ENCODE peak calls at places on chromosomes 13 and 19, in five cellular contexts. U, T, K, W and Y are unnamed samples.

GRCh38 chr19:11067356-11068113 is 21.7 kb upstream of the LDLR start:
- DNase-seq in U (no peak), T (no peak), K (no peak), W (no peak), Y (no peak)

GRCh38 chr13:19860884-19861655 is 2.4 kb downstream of the ZMYM5 start:
- DNase-seq in U (no peak), T (no peak), K (peak; percentile 80), W (peak; percentile 36), Y (no peak)

GRCh38 chr13:109333893-109334651 is 452.3 kb downstream of the IRS2 start:
- DNase-seq in U (no peak), T (no peak), K (no peak), W (no peak), Y (no peak)

GRCh38 chr19:43594710-43595604 is 977 bp downstream of the IRGQ start:
- DNase-seq in U (peak; percentile 62), T (peak; percentile 89), K (peak; percentile 45), W (peak; percentile 65), Y (peak; percentile 43)

GRCh38 chr19:38759590-38760003 is 13.7 kb downstream of the LGALS7 start:
- DNase-seq in U (peak; percentile 76), T (no peak), K (no peak), W (peak; percentile 89), Y (no peak)

GRCh38 chr19:2779121-2779740 is 3.8 kb downstream of the SGTA start:
- DNase-seq in U (no peak), T (no peak), K (no peak), W (no peak), Y (no peak)

GRCh38 chr19:55602104-55603001 is 2.3 kb downstream of the ZNF524 start:
- DNase-seq in U (no peak), T (no peak), K (no peak), W (no peak), Y (no peak)

GRCh38 chr13:30193279-30194234 is 113.8 kb downstream of the KATNAL1 start:
- DNase-seq in U (no peak), T (no peak), K (no peak), W (no peak), Y (no peak)

GRCh38 chr19:51799998-51800848 is 5.3 kb downstream of the FPR3 start:
- DNase-seq in U (no peak), T (no peak), K (no peak), W (peak; percentile 41), Y (no peak)

GRCh38 chr19:12838182-12838890 is at the start of gene MAST1:
- DNase-seq in U (peak; percentile 46), T (peak; percentile 80), K (no peak), W (peak; percentile 40), Y (no peak)

GRCh38 chr19:4376991-4377781 is 23.2 kb downstream of the SH3GL1 start:
- DNase-seq in U (no peak), T (no peak), K (no peak), W (no peak), Y (no peak)

GRCh38 chr13:91045351-91046034 is 302.0 kb upstream of the MIR17HG start:
- DNase-seq in U (no peak), T (peak; percentile 25), K (peak; percentile 12), W (no peak), Y (no peak)

GRCh38 chr13:73136776-73137175 is 78.0 kb downstream of the KLF5 start:
- DNase-seq in U (no peak), T (no peak), K (no peak), W (no peak), Y (no peak)

GRCh38 chr19:38281820-38282566 is 17.6 kb downstream of the SPINT2 start:
- DNase-seq in U (no peak), T (no peak), K (no peak), W (no peak), Y (no peak)

GRCh38 chr19:48249502-48250014 is 6.2 kb downstream of the CARD8 start:
- DNase-seq in U (peak; percentile 58), T (no peak), K (no peak), W (peak; percentile 76), Y (no peak)
- TF ChIP-seq POLR2AphosphoS5 in U (peak; percentile 63), T (no peak), K (no peak), W (peak; percentile 86), Y (peak; percentile 29)

GRCh38 chr13:114107686-114108081 is 24.7 kb downstream of the RASA3 start:
- DNase-seq in U (peak; percentile 8), T (no peak), K (no peak), W (peak; percentile 22), Y (no peak)
- TF ChIP-seq POLR2AphosphoS5 in U (no peak), T (no peak), K (no peak), W (no peak), Y (no peak)

GRCh38 chr13:96243371-96243770 is 153.5 kb downstream of the HS6ST3 start:
- DNase-seq in U (no peak), T (no peak), K (no peak), W (no peak), Y (no peak)

GRCh38 chr13:96238241-96238640 is 148.3 kb downstream of the HS6ST3 start:
- DNase-seq in U (no peak), T (no peak), K (no peak), W (no peak), Y (no peak)

GRCh38 chr13:96238861-96239260 is 149.0 kb downstream of the HS6ST3 start:
- DNase-seq in U (no peak), T (no peak), K (no peak), W (no peak), Y (no peak)
- TF ChIP-seq POLR2AphosphoS5 in U (no peak), T (no peak), K (no peak), W (no peak), Y (no peak)

GRCh38 chr13:61463027-61463426 is 47.4 kb upstream of the PCDH20 start:
- DNase-seq in U (no peak), T (no peak), K (no peak), W (no peak), Y (no peak)
- TF ChIP-seq POLR2AphosphoS5 in U (no peak), T (no peak), K (no peak), W (no peak), Y (no peak)

DNA sequence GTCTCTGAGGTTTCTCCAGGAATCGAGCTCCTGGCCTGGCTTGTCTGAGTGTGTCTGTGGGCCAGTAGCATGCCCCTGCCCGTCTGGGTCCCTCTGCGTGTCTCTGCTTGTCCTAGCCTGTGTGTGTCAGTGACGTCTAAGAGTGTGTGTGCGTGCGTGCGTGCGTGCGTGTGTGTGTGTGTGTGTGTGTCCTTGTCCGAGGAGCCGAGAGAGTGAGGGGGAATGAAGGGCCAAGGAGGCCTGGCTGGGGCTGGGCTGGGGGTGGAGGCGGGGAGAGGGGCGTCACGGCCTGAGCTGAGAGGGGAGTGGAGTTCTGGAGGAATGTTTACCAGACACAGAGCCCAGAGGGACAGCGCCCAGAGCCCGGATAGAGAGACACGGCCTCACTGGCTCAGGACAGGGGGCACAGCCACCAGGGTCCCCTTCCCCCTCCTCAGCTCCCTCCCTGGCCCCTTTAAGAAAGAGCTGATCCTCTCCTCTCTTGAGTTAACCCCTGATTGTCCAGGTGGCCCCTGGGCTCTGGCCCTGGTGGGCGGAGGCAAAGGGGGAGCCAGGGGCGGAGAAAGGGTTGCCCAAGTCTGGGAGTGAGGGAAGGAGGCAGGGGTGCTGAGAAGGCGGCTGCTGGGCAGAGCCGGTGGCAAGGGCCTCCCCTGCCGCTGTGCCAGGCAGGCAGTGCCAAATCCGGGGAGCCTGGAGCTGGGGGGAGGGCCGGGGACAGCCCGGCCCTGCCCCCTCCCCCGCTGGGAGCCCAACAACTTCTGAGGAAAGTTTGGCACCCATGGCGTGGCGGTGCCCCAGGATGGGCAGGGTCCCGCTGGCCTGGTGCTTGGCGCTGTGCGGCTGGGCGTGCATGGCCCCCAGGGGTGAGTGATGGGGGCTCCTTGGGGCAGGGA is at the start of gene AXL:
- DNase-seq in U (peak; percentile 64), T (peak; percentile 98), K (peak; percentile 38), W (peak; percentile 53), Y (peak; percentile 88)
- TF ChIP-seq POLR2AphosphoS5 in U (peak; percentile 66), T (peak; percentile 35), K (peak; percentile 77), W (peak; percentile 51), Y (peak; percentile 55)

DNA sequence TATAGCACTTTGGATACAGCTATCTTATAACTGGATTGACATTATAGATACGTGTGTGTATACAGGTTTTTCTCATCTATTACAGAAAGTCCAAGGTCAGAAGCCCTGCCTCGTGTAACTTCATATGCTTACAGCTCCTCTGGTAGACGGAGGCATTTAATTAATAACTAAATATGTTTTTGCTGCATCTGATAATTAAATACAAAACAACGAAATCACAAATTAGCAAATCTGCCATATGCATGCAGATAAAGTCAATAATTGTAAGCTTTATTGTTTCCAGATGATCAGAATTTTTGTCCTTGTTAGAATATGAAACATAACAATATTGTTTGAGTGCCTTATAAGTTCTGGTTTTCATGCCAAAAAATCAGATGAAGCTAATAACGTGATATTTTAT is 717.7 kb downstream of the LIG4 start:
- DNase-seq in U (no peak), T (no peak), K (no peak), W (no peak), Y (no peak)
- TF ChIP-seq POLR2AphosphoS5 in U (no peak), T (no peak), K (no peak), W (no peak), Y (no peak)

GRCh38 chr19:58553799-58554493 is 959 bp downstream of the CHMP2A start:
- DNase-seq in U (no peak), T (no peak), K (no peak), W (no peak), Y (no peak)
- TF ChIP-seq POLR2AphosphoS5 in U (no peak), T (no peak), K (no peak), W (no peak), Y (no peak)